ENCODE peak calls at places on chromosome 12, in four cellular contexts. Y is iris pigment epithelial cell, B is NCI-H345, N is fibroblast of the conjunctiva. Q is an unnamed sample.

GRCh38 chr12:132554857-132555630 is 55.3 kb downstream of the LRCOL1 start:
- DNase-seq in Y (no peak), B (no peak), N (no peak), Q (no peak)

GRCh38 chr12:90974286-90974685 is 19.3 kb upstream of the CCER1 start:
- DNase-seq in Y (peak), B (no peak), N (no peak), Q (peak)

GRCh38 chr12:131355688-131356245 is 355.1 kb upstream of the SFSWAP start:
- DNase-seq in Y (no peak), B (no peak), N (no peak), Q (no peak)

GRCh38 chr12:121536058-121536928 is 44.5 kb downstream of the KDM2B start:
- DNase-seq in Y (peak), B (peak), N (peak), Q (peak)

GRCh38 chr12:27521066-27521465 is 2.9 kb upstream of the PPFIBP1 start:
- DNase-seq in Y (no peak), B (peak), N (no peak), Q (no peak)

GRCh38 chr12:27869567-27869966 is 89.5 kb upstream of the MANSC4 start:
- DNase-seq in Y (no peak), B (no peak), N (no peak), Q (no peak)

GRCh38 chr12:53624956-53625355 is 1.2 kb downstream of the ATF7 start:
- DNase-seq in Y (no peak), B (no peak), N (no peak), Q (peak)

GRCh38 chr12:50985322-50985721 is 33.0 kb downstream of the HIGD1C start:
- DNase-seq in Y (peak), B (no peak), N (peak), Q (peak)

GRCh38 chr12:53044896-53045571 is 4.8 kb upstream of the TNS2 start:
- DNase-seq in Y (no peak), B (no peak), N (no peak), Q (no peak)

GRCh38 chr12:86257173-86257572 is 982 bp upstream of the MGAT4C start:
- DNase-seq in Y (no peak), B (no peak), N (no peak), Q (no peak)

GRCh38 chr12:39780527-39781446 is 161.2 kb upstream of the ABCD2 start:
- DNase-seq in Y (no peak), B (peak), N (no peak), Q (no peak)

GRCh38 chr12:47777741-47778558 is 4.9 kb downstream of the SLC48A1 start:
- DNase-seq in Y (no peak), B (no peak), N (no peak), Q (no peak)

GRCh38 chr12:57840701-57841100 is 5.8 kb downstream of the CTDSP2 start:
- DNase-seq in Y (peak), B (peak), N (no peak), Q (peak)

GRCh38 chr12:53750812-53751335 is 905 bp downstream of the CISTR start:
- DNase-seq in Y (no peak), B (peak), N (no peak), Q (peak)

GRCh38 chr12:103909811-103910210 is 20.4 kb upstream of the HSP90B1 start:
- DNase-seq in Y (peak), B (no peak), N (no peak), Q (peak)

GRCh38 chr12:26032719-26033241 is 74.3 kb downstream of the RASSF8 start:
- DNase-seq in Y (peak), B (no peak), N (no peak), Q (peak)

GRCh38 chr12:7716391-7716790 is 5.2 kb downstream of the DPPA3 start:
- DNase-seq in Y (no peak), B (no peak), N (no peak), Q (no peak)

GRCh38 chr12:93146278-93146939 is 217.3 kb upstream of the EEA1 start:
- DNase-seq in Y (peak), B (peak), N (peak), Q (no peak)

GRCh38 chr12:46777587-46777986 is 48.2 kb downstream of the SLC38A4 start:
- DNase-seq in Y (no peak), B (no peak), N (no peak), Q (no peak)

GRCh38 chr12:90322006-90322405 is 613.4 kb upstream of the ATP2B1 start:
- DNase-seq in Y (no peak), B (no peak), N (no peak), Q (no peak)

GRCh38 chr12:121779422-121779895 is 14.0 kb downstream of the RHOF start:
- DNase-seq in Y (no peak), B (no peak), N (no peak), Q (no peak)

GRCh38 chr12:46401703-46402102 is 29.1 kb upstream of the SLC38A2 start:
- DNase-seq in Y (peak), B (no peak), N (no peak), Q (peak)

GRCh38 chr12:123952037-123952436 is 20.6 kb downstream of the CCDC92 start:
- DNase-seq in Y (no peak), B (no peak), N (no peak), Q (peak)

GRCh38 chr12:24042651-24043050 is 93.2 kb upstream of the SOX5 start:
- DNase-seq in Y (peak), B (no peak), N (no peak), Q (no peak)